ENCODE peak calls at places on chromosomes 16 and 17, in seven cellular contexts. M is left ventricle myocardium inferior, A is caudate nucleus, V is Peyer's patch, R is Calu3, X is NCI-H1092, T is frontal cortex. G is an unnamed sample.

GRCh38 chr16:56356276-56357241 is 68.8 kb downstream of the AMFR start:
- DNase-seq in M (peak), A (peak), V (peak), R (peak), X (no peak), T (peak), G (peak)

GRCh38 chr17:64196626-64197025 is 66.4 kb downstream of the TEX2 start:
- DNase-seq in M (no peak), A (no peak), V (no peak), R (no peak), X (no peak), T (no peak), G (no peak)

GRCh38 chr17:416293-417206 is 63.9 kb upstream of the RPH3AL start:
- DNase-seq in M (no peak), A (no peak), V (peak), R (no peak), X (no peak), T (no peak), G (peak)

GRCh38 chr16:55853114-55853513 is 20.2 kb upstream of the CES1 start:
- DNase-seq in M (no peak), A (no peak), V (no peak), R (no peak), X (no peak), T (no peak), G (no peak)

GRCh38 chr16:56192644-56192960 is 1.3 kb downstream of the GNAO1 start:
- DNase-seq in M (no peak), A (no peak), V (no peak), R (no peak), X (no peak), T (no peak), G (no peak)

GRCh38 chr17:5680766-5681165 is 96.5 kb upstream of the NLRP1 start:
- DNase-seq in M (no peak), A (no peak), V (no peak), R (no peak), X (no peak), T (no peak), G (no peak)

GRCh38 chr16:67917852-67918236 is 13.8 kb downstream of the CTRL start:
- DNase-seq in M (no peak), A (no peak), V (no peak), R (no peak), X (no peak), T (peak), G (no peak)

GRCh38 chr17:4811471-4811870 is 4.5 kb downstream of the PLD2 start:
- DNase-seq in M (no peak), A (no peak), V (no peak), R (no peak), X (no peak), T (no peak), G (no peak)

GRCh38 chr16:90072442-90073105 is 4.6 kb downstream of the PRDM7 start:
- DNase-seq in M (no peak), A (no peak), V (no peak), R (no peak), X (no peak), T (no peak), G (no peak)

GRCh38 chr16:4668313-4668960 is 24.9 kb upstream of the NUDT16L1 start:
- DNase-seq in M (no peak), A (no peak), V (no peak), R (no peak), X (no peak), T (no peak), G (no peak)

GRCh38 chr17:19386276-19386863 is 620 bp downstream of the MFAP4 start:
- DNase-seq in M (peak), A (no peak), V (no peak), R (no peak), X (no peak), T (peak), G (no peak)

GRCh38 chr17:70080541-70081347 is 5.7 kb downstream of the KCNJ16 start:
- DNase-seq in M (no peak), A (no peak), V (no peak), R (no peak), X (no peak), T (no peak), G (no peak)

GRCh38 chr16:64629622-64630021 is 492.2 kb downstream of the CDH11 start:
- DNase-seq in M (no peak), A (no peak), V (no peak), R (no peak), X (no peak), T (no peak), G (no peak)

GRCh38 chr17:50203086-50203485 is 1.7 kb upstream of the COL1A1 start:
- DNase-seq in M (no peak), A (no peak), V (no peak), R (no peak), X (no peak), T (no peak), G (no peak)

GRCh38 chr17:81831563-81831956 is 1.5 kb downstream of the MCRIP1 start:
- DNase-seq in M (no peak), A (no peak), V (no peak), R (no peak), X (no peak), T (no peak), G (no peak)

GRCh38 chr16:14501331-14502255 is 128.5 kb downstream of the PARN start:
- DNase-seq in M (peak), A (peak), V (peak), R (peak), X (peak), T (peak), G (peak)

GRCh38 chr16:52074133-52074532 is 472.8 kb downstream of the TOX3 start:
- DNase-seq in M (no peak), A (no peak), V (no peak), R (no peak), X (no peak), T (no peak), G (no peak)

GRCh38 chr17:59513934-59514841 is 51.2 kb upstream of the DHX40 start:
- DNase-seq in M (peak), A (no peak), V (peak), R (peak), X (peak), T (no peak), G (peak)

GRCh38 chr16:16868727-16869126 is 489.8 kb downstream of the NPIPA7 start:
- DNase-seq in M (no peak), A (no peak), V (no peak), R (no peak), X (no peak), T (no peak), G (no peak)

GRCh38 chr16:1788708-1789100 is 4.8 kb downstream of the IGFALS start:
- DNase-seq in M (no peak), A (no peak), V (no peak), R (no peak), X (no peak), T (no peak), G (no peak)

GRCh38 chr16:82146957-82147356 is 23.1 kb downstream of the MPHOSPH6 start:
- DNase-seq in M (no peak), A (no peak), V (no peak), R (no peak), X (no peak), T (peak), G (no peak)

GRCh38 chr16:50821586-50821985 is 79.7 kb downstream of the CYLD start:
- DNase-seq in M (no peak), A (no peak), V (no peak), R (peak), X (no peak), T (no peak), G (no peak)

GRCh38 chr17:21164226-21165019 is 37.7 kb downstream of the DHRS7B start:
- DNase-seq in M (no peak), A (no peak), V (no peak), R (no peak), X (no peak), T (no peak), G (no peak)

GRCh38 chr16:50310308-50311133 is 44.2 kb downstream of the ADCY7 start:
- DNase-seq in M (no peak), A (no peak), V (peak), R (no peak), X (no peak), T (no peak), G (no peak)

GRCh38 chr16:55021595-55022475 is 91.2 kb downstream of the IRX5 start:
- DNase-seq in M (no peak), A (no peak), V (no peak), R (peak), X (no peak), T (no peak), G (peak)

GRCh38 chr16:1746693-1747195 is 24.6 kb downstream of the NME3 start:
- DNase-seq in M (no peak), A (no peak), V (no peak), R (no peak), X (no peak), T (no peak), G (no peak)

GRCh38 chr17:14840616-14841231 is 424.4 kb downstream of the PMP22 start:
- DNase-seq in M (no peak), A (no peak), V (no peak), R (no peak), X (no peak), T (no peak), G (no peak)

GRCh38 chr16:57144027-57144426 is 41.8 kb downstream of the PSME3IP1 start:
- DNase-seq in M (no peak), A (no peak), V (no peak), R (no peak), X (no peak), T (no peak), G (no peak)

GRCh38 chr17:50855708-50856330 is 10.3 kb downstream of the TOB1 start:
- DNase-seq in M (no peak), A (no peak), V (no peak), R (no peak), X (no peak), T (no peak), G (no peak)

GRCh38 chr17:37844158-37844976 is 79.8 kb upstream of the TBC1D3K start:
- DNase-seq in M (peak), A (no peak), V (peak), R (peak), X (no peak), T (no peak), G (peak)

GRCh38 chr17:29931253-29931932 is 1.4 kb upstream of the SSH2 start:
- DNase-seq in M (peak), A (peak), V (peak), R (peak), X (peak), T (peak), G (peak)

GRCh38 chr16:20385844-20386832 is 18.4 kb downstream of the PDILT start:
- DNase-seq in M (peak), A (no peak), V (peak), R (peak), X (peak), T (peak), G (peak)

GRCh38 chr16:9869776-9870175 is 312.5 kb downstream of the GRIN2A start:
- DNase-seq in M (no peak), A (no peak), V (no peak), R (no peak), X (no peak), T (no peak), G (no peak)

GRCh38 chr17:38750312-38751121 is 2.0 kb upstream of the PSMB3 start:
- DNase-seq in M (no peak), A (no peak), V (no peak), R (peak), X (no peak), T (no peak), G (no peak)

GRCh38 chr17:29102741-29103181 is 59.8 kb downstream of the PIPOX start:
- DNase-seq in M (no peak), A (no peak), V (no peak), R (no peak), X (no peak), T (no peak), G (no peak)

GRCh38 chr17:76969598-76970172 is 101.5 kb downstream of the MGAT5B start:
- DNase-seq in M (no peak), A (no peak), V (no peak), R (peak), X (peak), T (no peak), G (no peak)

GRCh38 chr16:75244844-75245758 is 6.3 kb downstream of the BCAR1 start:
- DNase-seq in M (peak), A (peak), V (no peak), R (peak), X (no peak), T (peak), G (peak)